ENCODE peak calls at places on chromosome 7, in four cellular contexts. V is gastrocnemius medialis, X is heart right ventricle, N is tibial artery. I is an unnamed sample. For H3K9me3, the result is how much of the 10 kb centered on the place peaks cover.

GRCh38 chr7:39948375-39948774 is 1.7 kb upstream of the CDK13 start:
- DNase-seq in V (no peak), X (no peak), N (no peak), I (no peak)

GRCh38 chr7:34365011-34365410 is 293.0 kb upstream of the NPSR1 start:
- DNase-seq in V (no peak), X (no peak), N (no peak), I (no peak)

GRCh38 chr7:101108330-101108857 is 18.5 kb upstream of the SERPINE1 start:
- DNase-seq in V (peak), X (peak), N (peak), I (peak)

GRCh38 chr7:109639561-109639960 is 1069.9 kb downstream of the DNAJB9 start:
- DNase-seq in V (no peak), X (no peak), N (no peak), I (no peak)

GRCh38 chr7:131109011-131109756 is 218.5 kb upstream of the MKLN1 start:
- DNase-seq in V (no peak), X (no peak), N (no peak), I (no peak)

GRCh38 chr7:17663056-17663675 is 277.1 kb downstream of the SNX13 start:
- DNase-seq in V (no peak), X (no peak), N (no peak), I (no peak)

GRCh38 chr7:136957391-136957790 is 88.9 kb downstream of the CHRM2 start:
- DNase-seq in V (no peak), X (no peak), N (no peak), I (no peak)

GRCh38 chr7:30846378-30846777 is 65.3 kb upstream of the AQP1 start:
- DNase-seq in V (no peak), X (no peak), N (no peak), I (no peak)

GRCh38 chr7:12711124-12711523 is 23.7 kb downstream of the ARL4A start:
- DNase-seq in V (no peak), X (no peak), N (no peak), I (no peak)

GRCh38 chr7:154387252-154387651 is 335.1 kb downstream of the DPP6 start:
- DNase-seq in V (no peak), X (no peak), N (no peak), I (no peak)

GRCh38 chr7:25669300-25669781 is 441.1 kb upstream of the NPVF start:
- DNase-seq in V (no peak), X (no peak), N (no peak), I (no peak)

GRCh38 chr7:21383217-21383832 is 44.6 kb upstream of the SP4 start:
- DNase-seq in V (no peak), X (no peak), N (no peak), I (no peak)

GRCh38 chr7:83701744-83702143 is 52.8 kb upstream of the SEMA3E start:
- DNase-seq in V (no peak), X (no peak), N (no peak), I (no peak)

GRCh38 chr7:87570178-87570577 is 30.5 kb downstream of the ABCB1 start:
- DNase-seq in V (no peak), X (no peak), N (no peak), I (no peak)

GRCh38 chr7:5484921-5485320 is 61.3 kb upstream of the TNRC18 start:
- DNase-seq in V (no peak), X (no peak), N (no peak), I (no peak)

GRCh38 chr7:16344927-16345326 is 76.4 kb downstream of the CRPPA start:
- DNase-seq in V (no peak), X (no peak), N (no peak), I (no peak)

GRCh38 chr7:130734525-130735272 is 692 bp upstream of the KLF14 start:
- DNase-seq in V (no peak), X (no peak), N (no peak), I (no peak)

GRCh38 chr7:130131191-130131834 is 61.0 kb downstream of the KLHDC10 start:
- DNase-seq in V (no peak), X (no peak), N (no peak), I (no peak)

GRCh38 chr7:90655566-90655965 is 59.4 kb downstream of the CDK14 start:
- DNase-seq in V (no peak), X (no peak), N (no peak), I (no peak)

GRCh38 chr7:53744361-53744760 is 708.9 kb downstream of the POM121L12 start:
- DNase-seq in V (no peak), X (no peak), N (no peak), I (no peak)

GRCh38 chr7:98913026-98913425 is 34.7 kb downstream of the TRRAP start:
- DNase-seq in V (no peak), X (no peak), N (no peak), I (no peak)

GRCh38 chr7:43554423-43554822 is 28.5 kb upstream of the STK17A start:
- DNase-seq in V (no peak), X (no peak), N (no peak), I (no peak)

GRCh38 chr7:45923290-45923689 is 2.2 kb upstream of the IGFBP3 start:
- DNase-seq in V (peak), X (peak), N (peak), I (peak)

GRCh38 chr7:45922810-45923209 is 1.7 kb upstream of the IGFBP3 start:
- DNase-seq in V (no peak), X (peak), N (no peak), I (no peak)

GRCh38 chr7:45920543-45921380 is at the start of gene IGFBP3:
- DNase-seq in V (no peak), X (peak), N (peak), I (peak)

GRCh38 chr7:45921381-45921698 is 268 bp upstream of the IGFBP3 start:
- DNase-seq in V (no peak), X (no peak), N (no peak), I (no peak)

GRCh38 chr7:45921699-45922519 is 837 bp upstream of the IGFBP3 start:
- DNase-seq in V (peak), X (peak), N (peak), I (peak)
- H3K4me3 ChIP-seq in V (peak), X (peak), N (peak), I (peak)

GRCh38 chr7:158887594-158887993 is 31.2 kb downstream of the DYNC2I1 start:
- DNase-seq in V (peak), X (no peak), N (no peak), I (no peak)
- H3K27ac ChIP-seq in V (peak), X (peak), N (no peak), I (peak)

DNA sequence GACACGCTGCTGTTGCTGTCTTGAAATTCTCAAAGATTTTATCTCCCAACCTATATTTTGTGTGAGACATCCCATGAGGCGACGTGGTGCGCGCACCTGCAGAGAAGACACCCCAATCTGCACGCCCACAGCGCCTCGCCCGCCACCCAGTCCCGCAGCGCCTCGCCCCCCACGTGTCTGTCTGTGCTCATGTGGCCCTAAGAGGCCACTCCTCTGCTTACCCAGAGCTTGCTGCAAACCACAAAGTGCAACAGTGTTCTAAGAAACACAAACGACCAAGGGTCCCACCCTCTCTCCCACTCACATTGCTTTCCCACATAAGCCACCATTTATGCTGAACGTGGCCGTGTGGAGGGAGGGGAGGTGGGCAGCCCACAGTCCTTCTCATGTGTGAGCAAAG is 287.2 kb downstream of the PTPRN2 start:
- DNase-seq in V (no peak), X (no peak), N (no peak), I (no peak)
- H3K9me3 ChIP-seq in V (under half), X (under half), N (under half), I (under half)

GRCh38 chr7:149692557-149692982 is 80.8 kb downstream of the ZNF467 start:
- DNase-seq in V (no peak), X (no peak), N (no peak), I (no peak)
- H3K4me3 ChIP-seq in V (no peak), X (peak), N (no peak), I (peak)

DNA sequence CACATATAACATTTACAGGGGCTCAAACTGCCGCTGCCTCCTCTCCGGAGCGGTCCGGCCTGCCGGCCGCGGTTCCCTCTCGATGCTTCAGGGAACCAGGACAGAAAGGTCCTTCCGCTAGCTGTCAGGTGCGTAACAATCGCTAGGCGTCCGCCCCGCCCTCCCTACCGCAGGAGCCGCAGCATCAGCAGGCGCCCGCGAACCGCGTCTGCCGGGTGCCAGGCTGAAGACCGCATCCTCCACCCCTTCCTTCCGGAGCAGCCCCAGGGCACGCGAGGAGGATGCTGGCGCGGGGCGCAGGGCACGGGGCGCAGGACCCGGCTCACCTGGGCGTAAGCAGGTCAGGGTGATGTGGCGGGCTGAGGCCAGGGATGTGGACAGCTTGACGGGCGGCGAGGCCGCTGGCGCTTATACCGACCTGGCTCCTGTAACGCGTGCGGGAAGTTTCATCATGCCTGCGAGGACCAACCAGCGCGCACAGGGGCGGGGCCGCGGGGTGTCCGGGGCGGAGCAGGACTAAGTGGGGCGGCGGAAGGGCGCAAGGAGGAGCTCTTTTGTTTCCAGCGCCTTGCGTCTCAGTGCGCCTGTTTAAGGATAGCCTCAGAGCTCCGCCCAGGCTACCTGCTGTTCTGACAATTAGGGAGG is at the start of gene ASNS:
- DNase-seq in V (peak), X (peak), N (peak), I (peak)
- H3K27ac ChIP-seq in V (peak), X (peak), N (peak), I (no peak)

GRCh38 chr7:51058764-51059163 is 257.8 kb downstream of the COBL start:
- DNase-seq in V (no peak), X (no peak), N (no peak), I (no peak)
- H3K9me3 ChIP-seq in V (under half), X (under half), N (under half), I (under half)

GRCh38 chr7:73829921-73830617 is 727 bp upstream of the CLDN4 start:
- DNase-seq in V (no peak), X (no peak), N (no peak), I (no peak)
- H3K4me3 ChIP-seq in V (no peak), X (no peak), N (no peak), I (no peak)

GRCh38 chr7:141366098-141366621 is 185.1 kb upstream of the AGK start:
- DNase-seq in V (no peak), X (peak), N (no peak), I (no peak)

GRCh38 chr7:141369422-141369821 is 181.8 kb upstream of the AGK start:
- DNase-seq in V (peak), X (peak), N (no peak), I (no peak)

GRCh38 chr7:141374425-141374824 is 176.8 kb upstream of the AGK start:
- DNase-seq in V (no peak), X (no peak), N (no peak), I (no peak)

DNA sequence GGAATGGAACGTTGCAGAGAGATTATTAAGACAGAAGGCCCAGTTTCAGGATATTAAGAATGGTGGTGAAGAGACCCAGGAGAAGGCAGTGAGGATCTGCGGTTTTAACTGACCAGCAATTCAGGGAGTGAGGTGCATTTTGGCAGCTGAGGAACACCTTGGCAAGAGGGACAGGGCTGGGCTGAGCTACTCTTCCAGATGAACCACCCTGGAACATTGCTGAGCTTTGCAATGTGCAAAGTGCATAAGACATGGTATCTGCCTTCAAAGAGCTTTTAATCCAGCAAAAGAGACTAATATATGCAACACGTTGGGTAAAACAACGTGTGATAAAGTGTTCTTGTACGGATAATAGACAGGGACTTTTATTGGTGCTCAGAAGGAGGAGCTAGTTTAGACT is 181.0 kb upstream of the AGK start:
- DNase-seq in V (peak), X (no peak), N (no peak), I (no peak)
- H3K27ac ChIP-seq in V (no peak), X (peak), N (no peak), I (peak)

DNA sequence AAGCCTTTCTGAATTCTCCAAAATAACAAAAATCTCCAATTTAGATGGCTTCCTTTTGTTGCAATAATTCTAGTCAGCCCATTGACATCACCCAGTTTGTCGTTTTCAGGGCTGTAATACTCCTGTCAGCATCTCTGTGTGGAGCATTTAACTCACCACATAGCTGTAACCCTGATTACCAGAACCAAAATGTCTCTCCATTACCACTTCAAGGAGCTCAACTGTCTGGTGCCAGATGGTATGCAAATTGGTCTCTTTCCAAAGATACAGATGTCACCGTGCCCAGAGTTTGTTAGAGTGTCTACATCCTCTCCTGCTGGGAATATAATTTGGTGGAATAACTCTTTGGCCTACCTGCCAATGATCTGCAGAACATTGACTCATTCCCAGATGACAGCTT is 350.3 kb upstream of the POT1 start:
- DNase-seq in V (no peak), X (no peak), N (no peak), I (no peak)
- H3K9me3 ChIP-seq in V (under half), X (under half), N (under half), I (under half)

DNA sequence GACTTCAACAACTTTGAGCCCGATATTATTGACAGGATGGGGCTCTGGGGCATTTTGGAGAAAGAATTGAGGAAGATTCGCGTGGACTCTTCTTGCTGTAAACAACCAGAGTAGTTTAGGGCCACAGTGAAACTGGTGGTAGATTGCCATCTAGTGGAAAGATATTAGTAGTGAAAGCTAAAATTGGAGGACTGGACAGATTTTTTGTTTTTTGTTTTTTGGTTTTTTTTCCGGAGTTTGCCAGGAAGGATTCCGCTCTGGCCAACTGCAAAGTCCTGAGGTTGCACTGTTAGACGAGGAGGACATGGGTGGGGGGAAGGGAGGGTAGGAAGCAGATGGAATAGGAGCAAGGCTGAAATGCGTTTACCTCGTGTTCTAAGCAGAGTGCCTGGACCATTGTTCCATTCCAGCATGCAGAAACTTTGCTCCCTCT is 11.7 kb downstream of the NOBOX start:
- DNase-seq in V (no peak), X (peak), N (no peak), I (no peak)
- H3K4me3 ChIP-seq in V (no peak), X (no peak), N (no peak), I (peak)

I was measured in psoas muscle.